ENCODE peak calls at places on chromosomes 5 and 9, in seven cellular contexts. D is CD8-positive, alpha-beta memory T cell; O is GM23248; U is upper lobe of right lung; P is CD8-positive, alpha-beta T cell; S is endothelial cell of umbilical vein; X is fibroblast of lung. T is an unnamed sample. For H3K4me1 and H3K27me3, the result is how much of the 10 kb centered on the place peaks cover.

GRCh38 chr5:93454896-93455295 is 126.1 kb downstream of the NR2F1-AS1 start:
- DNase-seq in O (no peak), X (no peak), P (no peak), S (no peak), U (no peak), D (no peak), T (no peak)

GRCh38 chr9:134839441-134840125 is 41.0 kb upstream of the FCN2 start:
- DNase-seq in D (no peak), O (no peak), P (no peak), X (no peak), S (no peak), U (no peak), T (no peak)

GRCh38 chr9:97803167-97804058 is 49.6 kb upstream of the FOXE1 start:
- DNase-seq in S (peak), P (peak), X (peak), D (peak), O (peak), U (peak), T (peak)

GRCh38 chr5:78221467-78221866 is 73.0 kb downstream of the AP3B1 start:
- DNase-seq in D (no peak), O (no peak), P (no peak), U (no peak), S (no peak), X (no peak), T (no peak)

GRCh38 chr5:1202798-1203185 is 1.4 kb downstream of the SLC6A19 start:
- DNase-seq in U (no peak), O (peak), S (no peak), D (no peak), X (no peak), P (no peak), T (no peak)

GRCh38 chr9:131194767-131195166 is 69.4 kb downstream of the NUP214 start:
- DNase-seq in S (no peak), U (no peak), D (no peak), O (no peak), P (no peak), X (no peak), T (no peak)

GRCh38 chr5:143491644-143492043 is 88.2 kb upstream of the NR3C1 start:
- DNase-seq in P (no peak), D (no peak), S (no peak), U (no peak), X (peak), O (peak), T (no peak)

GRCh38 chr9:94826644-94827410 is 100.3 kb downstream of the AOPEP start:
- DNase-seq in O (no peak), D (no peak), U (no peak), P (no peak), X (no peak), S (no peak), T (no peak)

GRCh38 chr5:160105686-160106085 is 13.6 kb downstream of the PWWP2A start:
- DNase-seq in U (no peak), P (no peak), X (no peak), O (peak), S (no peak), D (no peak), T (no peak)

GRCh38 chr5:138792181-138792808 is 39.1 kb downstream of the CTNNA1 start:
- DNase-seq in S (no peak), U (no peak), X (no peak), O (peak), P (no peak), D (no peak), T (no peak)

GRCh38 chr9:36399980-36400331 is at the start of gene RNF38:
- DNase-seq in S (no peak), U (no peak), X (no peak), O (no peak), P (no peak), D (no peak), T (no peak)

GRCh38 chr5:78287833-78288232 is 6.7 kb downstream of the AP3B1 start:
- DNase-seq in S (peak), X (peak), D (no peak), O (peak), U (no peak), P (no peak), T (no peak)

DNA sequence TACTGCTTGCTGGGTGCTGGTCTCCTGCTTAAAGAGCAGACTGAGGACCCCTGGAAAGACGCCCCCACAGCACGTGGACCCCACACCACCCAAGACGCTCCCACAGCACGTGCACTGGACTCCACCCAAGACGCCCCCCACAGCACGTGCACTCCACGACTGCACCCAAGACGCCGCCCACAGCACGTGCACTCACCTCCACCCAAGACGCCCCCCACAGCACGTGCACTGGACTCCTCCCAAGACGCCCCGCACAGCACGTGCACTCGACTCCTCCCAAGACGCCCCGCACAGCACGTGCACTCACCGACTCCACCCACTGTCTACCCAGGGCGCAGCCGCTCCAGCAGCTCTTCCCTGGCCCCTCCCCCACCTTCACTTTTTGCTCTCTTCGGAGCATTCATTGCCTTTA is 50.5 kb downstream of the EHMT1 start:
- DNase-seq in S (no peak), P (no peak), D (no peak), X (no peak), O (no peak), U (peak), T (peak)
- H3K4me1 ChIP-seq in S (under half), P (under half), D (under half), X (under half), O (under half), U (under half), T (under half)

GRCh38 chr9:129692534-129692933 is 27.1 kb downstream of the PRRX2 start:
- DNase-seq in S (no peak), D (no peak), U (no peak), X (no peak), P (no peak), O (no peak), T (no peak)

GRCh38 chr9:129695870-129696269 is 30.4 kb downstream of the PRRX2 start:
- DNase-seq in D (no peak), S (no peak), O (no peak), P (no peak), U (no peak), X (no peak), T (no peak)

GRCh38 chr9:129696803-129697110 is 31.3 kb downstream of the PRRX2 start:
- DNase-seq in P (no peak), D (no peak), U (no peak), O (no peak), S (no peak), X (no peak), T (no peak)

GRCh38 chr9:129694265-129694664 is 28.8 kb downstream of the PRRX2 start:
- DNase-seq in O (peak), D (no peak), X (no peak), U (no peak), P (no peak), S (no peak), T (no peak)

DNA sequence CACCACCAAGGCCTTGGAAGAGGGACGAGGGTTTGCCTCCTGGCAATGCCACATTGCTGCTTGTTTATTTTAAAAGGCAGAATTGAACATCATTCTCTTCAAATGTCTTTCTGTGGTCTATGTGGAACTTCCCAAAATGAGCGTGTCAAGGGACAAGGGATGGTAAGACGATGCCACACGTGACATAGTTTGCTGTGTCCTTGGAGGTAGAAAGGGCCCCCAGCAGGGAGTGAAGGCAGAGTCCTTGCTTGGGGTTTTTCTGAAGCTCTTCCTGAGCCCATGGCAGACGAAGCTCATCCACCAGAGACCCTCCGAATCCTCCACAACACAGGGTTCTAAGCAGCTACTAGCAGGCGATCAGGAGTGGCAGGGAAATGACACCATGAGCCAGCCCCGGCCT is 28.3 kb downstream of the PRRX2 start:
- DNase-seq in S (no peak), X (no peak), O (no peak), D (no peak), U (no peak), P (no peak), T (no peak)
- H3K27me3 ChIP-seq in S (under half), X (under half), O (under half), D (under half), U (under half), P (under half), T (under half)

DNA sequence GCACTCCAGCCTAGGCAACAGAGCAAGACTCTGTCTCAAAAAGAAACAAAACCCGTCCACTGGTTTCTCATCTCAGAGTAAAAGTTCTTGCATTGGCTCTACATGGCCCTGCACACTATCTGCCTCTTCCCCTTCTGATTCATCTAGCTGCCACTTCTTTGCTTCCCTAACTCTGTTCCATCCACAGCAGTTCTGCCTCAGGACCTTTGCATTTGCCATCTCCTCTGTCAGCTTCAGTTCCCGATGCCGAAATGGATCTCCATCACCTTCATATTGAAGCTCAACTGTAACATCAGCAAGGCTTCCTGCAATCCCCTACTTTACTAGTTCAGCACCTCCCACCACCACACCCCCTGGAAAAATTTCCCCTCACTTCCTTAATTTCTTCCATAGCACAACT is 1.2 kb upstream of the PIGO start:
- DNase-seq in U (no peak), S (no peak), O (no peak), P (no peak), X (no peak), D (no peak), T (no peak)
- H3K27ac ChIP-seq in U (no peak), S (no peak), O (no peak), P (no peak), X (no peak), D (no peak), T (no peak)

GRCh38 chr5:95824747-95825146 is 2.2 kb upstream of the GLRX start:
- DNase-seq in P (no peak), D (no peak), U (no peak), X (no peak), O (no peak), S (no peak), T (no peak)
- H3K4me1 ChIP-seq in P (under half), D (under half), U (under half), X (under half), O (under half), S (under half), T (under half)

DNA sequence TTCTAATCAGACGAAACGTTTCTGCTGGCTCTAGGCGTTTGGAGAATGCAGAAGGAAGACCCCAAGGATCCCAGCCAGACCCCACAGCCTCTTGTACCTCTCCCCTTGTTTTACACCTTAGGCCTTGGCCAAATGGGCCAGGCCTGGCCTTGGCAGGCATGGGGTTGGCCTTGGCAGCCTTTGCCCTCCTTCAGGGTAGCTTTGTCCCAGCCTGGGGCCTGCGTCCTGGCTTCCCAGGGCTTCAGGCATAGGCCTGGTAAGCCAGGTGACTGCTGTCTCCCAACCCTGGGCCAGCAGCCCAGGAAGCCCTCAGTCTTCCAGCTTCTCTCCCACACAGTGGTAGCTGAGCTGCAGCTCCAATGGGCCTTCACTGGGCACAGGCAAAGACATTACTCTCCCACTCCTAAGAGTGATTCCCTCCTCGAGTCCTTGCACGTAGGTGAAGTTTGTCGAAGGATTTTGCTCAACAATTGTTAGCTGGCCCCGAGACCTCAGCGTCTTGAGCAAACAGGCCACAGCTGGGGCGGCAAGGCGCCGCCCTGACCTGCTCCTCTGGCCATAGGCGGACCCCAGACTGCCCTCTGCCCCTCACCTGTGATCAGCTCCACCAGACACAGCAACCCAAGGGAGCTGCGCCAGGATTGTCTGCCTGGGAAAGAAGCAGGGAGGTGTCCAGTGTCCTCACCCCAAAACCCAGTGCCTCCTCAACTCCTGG is 1.1 kb upstream of the PITX1 start:
- DNase-seq in S (no peak), O (no peak), U (no peak), X (no peak), P (no peak), D (no peak), T (no peak)
- H3K27me3 ChIP-seq in S (half or more), O (half or more), U (half or more), X (half or more), P (half or more), D (under half), T (half or more)

GRCh38 chr5:53309653-53310052 is 170.8 kb upstream of the FST start:
- DNase-seq in O (no peak), S (no peak), U (no peak), P (no peak), X (no peak), D (no peak), T (no peak)
- H3K27ac ChIP-seq in O (no peak), S (no peak), U (no peak), P (no peak), X (no peak), D (no peak), T (no peak)

GRCh38 chr9:133115604-133116345 is 5.3 kb downstream of the RALGDS start:
- DNase-seq in U (peak), D (peak), P (no peak), O (peak), X (no peak), S (no peak), T (peak)
- H3K4me1 ChIP-seq in U (half or more), D (half or more), P (half or more), O (under half), X (under half), S (under half), T (half or more)

T was measured in sigmoid colon.